ENCODE peak calls at places on chromosome 19, in eight cellular contexts. E is GM23338, G is PC-3, C is K562, J is neural progenitor cell, X is astrocyte, L is SK-N-SH, D is IMR-90. U is an unnamed sample. For H4K20me1, the result is how much of the 10 kb centered on the place peaks cover.

GRCh38 chr19:4352701-4353121 is 9.3 kb downstream of the MPND start:
- DNase-seq in E (peak), G (peak), C (peak), J (peak), X (peak), L (peak), D (peak), U (peak)

GRCh38 chr19:38693380-38694223 is 46.2 kb downstream of the ACTN4 start:
- DNase-seq in E (peak), G (peak), C (no peak), J (peak), X (peak), L (no peak), D (peak), U (peak)

GRCh38 chr19:13022111-13022858 is 27.0 kb downstream of the NFIX start:
- DNase-seq in E (no peak), G (no peak), C (no peak), J (no peak), X (peak), L (no peak), D (peak), U (peak)

GRCh38 chr19:41785653-41786052 is 10.7 kb upstream of the CEACAM3 start:
- DNase-seq in E (peak), G (peak), C (peak), J (peak), X (peak), L (peak), D (peak), U (peak)

GRCh38 chr19:7533281-7533819 is 2.2 kb upstream of the PNPLA6 start:
- DNase-seq in E (peak), G (no peak), C (no peak), J (peak), X (no peak), L (no peak), D (peak), U (peak)

GRCh38 chr19:30255783-30256509 is 116.2 kb upstream of the ZNF536 start:
- DNase-seq in E (peak), G (no peak), C (no peak), J (peak), X (no peak), L (peak), D (no peak), U (no peak)

GRCh38 chr19:15155296-15155695 is 45.5 kb downstream of the NOTCH3 start:
- DNase-seq in E (peak), G (no peak), C (no peak), J (no peak), X (no peak), L (no peak), D (no peak), U (no peak)

GRCh38 chr19:16385821-16386220 is 61.2 kb downstream of the KLF2 start:
- DNase-seq in E (no peak), G (no peak), C (no peak), J (no peak), X (no peak), L (no peak), D (no peak), U (no peak)

GRCh38 chr19:16366433-16367268 is 42.0 kb downstream of the KLF2 start:
- DNase-seq in E (peak), G (no peak), C (no peak), J (no peak), X (no peak), L (no peak), D (no peak), U (no peak)

GRCh38 chr19:5559804-5560133 is 8.0 kb downstream of the TINCR start:
- DNase-seq in E (no peak), G (no peak), C (no peak), J (no peak), X (no peak), L (peak), D (no peak), U (no peak)
- H3K27ac ChIP-seq in E (no peak), G (no peak), C (no peak), J (no peak), X (no peak), L (no peak), D (no peak), U (no peak)

GRCh38 chr19:40625406-40626120 is 24.4 kb downstream of the LTBP4 start:
- DNase-seq in E (no peak), G (no peak), C (peak), J (no peak), X (no peak), L (peak), D (no peak), U (no peak)

GRCh38 chr19:40621283-40621682 is 20.1 kb downstream of the LTBP4 start:
- DNase-seq in E (no peak), G (no peak), C (no peak), J (no peak), X (no peak), L (no peak), D (no peak), U (no peak)

GRCh38 chr19:40622773-40623075 is 21.6 kb downstream of the LTBP4 start:
- DNase-seq in E (no peak), G (no peak), C (no peak), J (no peak), X (no peak), L (no peak), D (no peak), U (no peak)

GRCh38 chr19:40621966-40622772 is 21.0 kb downstream of the LTBP4 start:
- DNase-seq in E (no peak), G (no peak), C (no peak), J (no peak), X (no peak), L (peak), D (no peak), U (no peak)

GRCh38 chr19:40623403-40624239 is 22.5 kb downstream of the LTBP4 start:
- DNase-seq in E (peak), G (peak), C (peak), J (peak), X (peak), L (peak), D (peak), U (no peak)
- H4K20me1 ChIP-seq in E (under half), G (under half), C (under half), J (under half), X (under half), L (under half), D (under half), U (under half)

GRCh38 chr19:50202962-50203280 is 501 bp upstream of the MYH14 start:
- DNase-seq in E (no peak), G (no peak), C (no peak), J (no peak), X (no peak), L (no peak), D (no peak), U (no peak)
- H3K27ac ChIP-seq in E (no peak), G (no peak), C (no peak), J (no peak), X (no peak), L (no peak), D (no peak), U (no peak)

GRCh38 chr19:54206030-54206830 is 5.6 kb downstream of the RPS9 start:
- DNase-seq in E (no peak), G (no peak), C (no peak), J (no peak), X (no peak), L (no peak), D (no peak), U (no peak)
- H4K20me1 ChIP-seq in E (half or more), G (half or more), C (half or more), J (half or more), X (half or more), L (half or more), D (half or more), U (under half)

GRCh38 chr19:47151627-47152026 is 21.0 kb downstream of the SAE1 start:
- DNase-seq in E (no peak), G (no peak), C (no peak), J (no peak), X (no peak), L (no peak), D (no peak), U (no peak)

GRCh38 chr19:47155141-47155540 is 24.5 kb downstream of the SAE1 start:
- DNase-seq in E (no peak), G (no peak), C (no peak), J (no peak), X (no peak), L (no peak), D (no peak), U (peak)

GRCh38 chr19:47153266-47153665 is 22.6 kb downstream of the SAE1 start:
- DNase-seq in E (no peak), G (no peak), C (no peak), J (no peak), X (no peak), L (no peak), D (no peak), U (no peak)

GRCh38 chr19:47152632-47153031 is 22.0 kb downstream of the SAE1 start:
- DNase-seq in E (no peak), G (peak), C (no peak), J (no peak), X (no peak), L (no peak), D (peak), U (no peak)

GRCh38 chr19:47152205-47152604 is 21.6 kb downstream of the SAE1 start:
- DNase-seq in E (no peak), G (no peak), C (no peak), J (no peak), X (no peak), L (no peak), D (no peak), U (no peak)
- H3K27ac ChIP-seq in E (peak), G (peak), C (peak), J (peak), X (no peak), L (peak), D (no peak), U (no peak)

DNA sequence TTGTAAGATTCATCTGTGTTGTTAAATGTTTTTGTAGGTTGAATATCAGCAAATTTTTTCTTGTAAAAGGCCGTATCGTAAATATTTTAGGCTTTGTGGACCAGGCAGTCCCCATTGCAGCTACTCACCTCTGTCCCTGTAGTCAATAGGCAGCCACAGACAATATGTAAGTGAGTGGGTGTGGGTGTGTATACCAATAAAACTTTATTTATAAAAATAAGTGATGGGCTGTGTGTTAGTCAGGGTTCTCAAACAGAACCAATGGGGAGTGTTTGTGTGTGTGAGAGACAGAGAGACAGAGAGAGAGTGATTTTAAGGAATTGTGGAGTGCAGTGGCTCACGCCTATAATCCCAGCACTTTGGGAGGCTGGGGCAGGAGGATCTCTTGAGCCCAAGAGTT is 37.6 kb upstream of the NFIC start:
- DNase-seq in E (no peak), G (no peak), C (no peak), J (no peak), X (no peak), L (no peak), D (no peak), U (no peak)
- H4K20me1 ChIP-seq in E (under half), G (under half), C (under half), J (under half), X (under half), L (under half), D (under half), U (under half)

GRCh38 chr19:50924576-50924975 is 13.4 kb upstream of the KLK4 start:
- DNase-seq in E (no peak), G (no peak), C (no peak), J (no peak), X (no peak), L (no peak), D (no peak), U (no peak)

GRCh38 chr19:50928841-50929240 is 17.6 kb upstream of the KLK4 start:
- DNase-seq in E (peak), G (peak), C (no peak), J (no peak), X (no peak), L (no peak), D (no peak), U (no peak)

GRCh38 chr19:50922316-50922853 is 11.2 kb upstream of the KLK4 start:
- DNase-seq in E (peak), G (peak), C (peak), J (peak), X (peak), L (peak), D (peak), U (peak)

GRCh38 chr19:50925734-50926133 is 14.5 kb upstream of the KLK4 start:
- DNase-seq in E (no peak), G (peak), C (no peak), J (no peak), X (no peak), L (no peak), D (no peak), U (peak)

DNA sequence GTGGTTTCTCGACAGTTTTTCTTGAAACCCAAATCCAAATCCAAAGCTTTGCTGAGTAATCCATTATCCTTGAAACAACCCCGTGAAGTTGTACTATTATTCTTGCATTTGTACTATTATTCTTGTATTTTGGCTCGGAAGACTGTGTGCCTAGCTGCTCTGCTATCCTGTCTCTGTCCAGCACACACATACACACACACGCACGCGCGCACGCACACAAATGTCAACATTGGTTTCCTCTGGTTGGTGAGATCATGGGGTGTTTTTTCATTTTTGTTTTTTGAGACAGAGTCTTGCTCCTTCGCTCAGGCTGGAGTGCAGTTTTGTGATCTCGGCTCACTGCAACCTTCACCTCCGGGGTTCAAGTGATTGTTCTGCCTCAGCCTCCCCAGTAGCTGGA is 14.9 kb upstream of the KLK4 start:
- DNase-seq in E (no peak), G (peak), C (no peak), J (no peak), X (no peak), L (no peak), D (no peak), U (no peak)
- H3K27ac ChIP-seq in E (no peak), G (peak), C (no peak), J (no peak), X (no peak), L (no peak), D (no peak), U (no peak)

GRCh38 chr19:5365905-5366304 is 25.3 kb upstream of the PTPRS start:
- DNase-seq in E (no peak), G (no peak), C (no peak), J (no peak), X (no peak), L (no peak), D (no peak), U (no peak)

GRCh38 chr19:5360003-5360820 is 19.6 kb upstream of the PTPRS start:
- DNase-seq in E (no peak), G (peak), C (no peak), J (no peak), X (peak), L (peak), D (peak), U (peak)

GRCh38 chr19:5361407-5361806 is 20.8 kb upstream of the PTPRS start:
- DNase-seq in E (no peak), G (no peak), C (no peak), J (no peak), X (no peak), L (no peak), D (no peak), U (no peak)

GRCh38 chr19:5367530-5368133 is 27.0 kb upstream of the PTPRS start:
- DNase-seq in E (no peak), G (no peak), C (no peak), J (no peak), X (no peak), L (no peak), D (no peak), U (no peak)

DNA sequence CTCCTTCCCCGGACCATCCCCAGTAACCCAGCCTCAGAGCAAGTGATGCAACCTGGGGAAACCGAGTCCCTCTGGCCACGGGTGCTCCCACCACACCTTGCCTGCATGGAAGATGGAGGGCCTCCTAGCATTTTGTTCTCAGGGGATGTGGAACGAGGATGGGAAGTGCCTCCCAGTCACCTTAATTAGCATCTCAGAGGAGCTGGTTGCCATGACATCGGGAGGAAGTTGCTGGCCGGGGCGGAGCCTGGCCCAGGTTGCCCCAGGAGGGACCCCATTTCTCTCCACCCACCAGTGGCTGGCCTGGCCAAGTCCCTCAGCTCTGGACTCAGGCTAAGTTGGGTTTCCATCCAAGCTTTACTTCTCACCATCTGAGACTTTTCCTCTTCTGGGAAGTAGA is 24.1 kb upstream of the PTPRS start:
- DNase-seq in E (peak), G (no peak), C (no peak), J (peak), X (no peak), L (peak), D (no peak), U (no peak)
- H4K20me1 ChIP-seq in E (under half), G (under half), C (under half), J (under half), X (under half), L (under half), D (under half), U (under half)

GRCh38 chr19:10753305-10753704 is 35.4 kb downstream of the DNM2 start:
- DNase-seq in E (no peak), G (no peak), C (peak), J (no peak), X (no peak), L (no peak), D (no peak), U (no peak)

GRCh38 chr19:10758978-10759377 is 41.1 kb downstream of the DNM2 start:
- DNase-seq in E (no peak), G (no peak), C (no peak), J (no peak), X (no peak), L (no peak), D (no peak), U (no peak)

GRCh38 chr19:10752913-10753285 is 35.0 kb downstream of the DNM2 start:
- DNase-seq in E (no peak), G (no peak), C (no peak), J (no peak), X (no peak), L (no peak), D (no peak), U (no peak)

GRCh38 chr19:10756791-10757190 is 38.9 kb downstream of the DNM2 start:
- DNase-seq in E (no peak), G (no peak), C (no peak), J (no peak), X (no peak), L (no peak), D (no peak), U (no peak)

GRCh38 chr19:10756371-10756770 is 38.5 kb downstream of the DNM2 start:
- DNase-seq in E (no peak), G (no peak), C (no peak), J (no peak), X (no peak), L (no peak), D (no peak), U (no peak)
- H3K27ac ChIP-seq in E (no peak), G (no peak), C (no peak), J (no peak), X (no peak), L (no peak), D (no peak), U (no peak)

GRCh38 chr19:46730187-46730586 is 13.3 kb upstream of the PRKD2 start:
- DNase-seq in E (no peak), G (no peak), C (no peak), J (no peak), X (no peak), L (no peak), D (no peak), U (no peak)
- H4K20me1 ChIP-seq in E (under half), G (under half), C (under half), J (half or more), X (half or more), L (half or more), D (half or more), U (under half)